ENCODE peak calls at places on chromosomes 3 and 15, in seven cellular contexts. One of them, this sample, is unnamed.

GRCh38 chr3:47228088-47228487 is 54.5 kb downstream of the KIF9 start:
- DNase-seq in H9: no peak
- DNase-seq in OCI-LY7: peak; percentile 24
- DNase-seq in endothelial cell of umbilical vein: no peak
- DNase-seq in mammary epithelial cell: no peak
- DNase-seq in PC-3: no peak
- DNase-seq in HCT116: no peak
- DNase-seq in this sample: no peak

GRCh38 chr3:101123084-101123483 is 129.9 kb upstream of the ABI3BP start:
- DNase-seq in mammary epithelial cell: no peak
- DNase-seq in H9: no peak
- DNase-seq in OCI-LY7: no peak
- DNase-seq in endothelial cell of umbilical vein: no peak
- DNase-seq in HCT116: no peak
- DNase-seq in PC-3: no peak
- DNase-seq in this sample: no peak

GRCh38 chr3:55459838-55460237 is 27.3 kb downstream of the WNT5A start:
- DNase-seq in endothelial cell of umbilical vein: no peak
- DNase-seq in HCT116: no peak
- DNase-seq in mammary epithelial cell: no peak
- DNase-seq in H9: no peak
- DNase-seq in OCI-LY7: no peak
- DNase-seq in PC-3: no peak
- DNase-seq in this sample: no peak

GRCh38 chr15:69971771-69972170 is 125.9 kb downstream of the TLE3 start:
- DNase-seq in mammary epithelial cell: no peak
- DNase-seq in H9: no peak
- DNase-seq in PC-3: no peak
- DNase-seq in endothelial cell of umbilical vein: no peak
- DNase-seq in OCI-LY7: no peak
- DNase-seq in HCT116: no peak
- DNase-seq in this sample: no peak

GRCh38 chr15:50764331-50765201 is 940 bp downstream of the SPPL2A start:
- DNase-seq in PC-3: peak; percentile 2
- DNase-seq in HCT116: no peak
- DNase-seq in H9: no peak
- DNase-seq in OCI-LY7: peak; percentile 41
- DNase-seq in mammary epithelial cell: peak; percentile 24
- DNase-seq in endothelial cell of umbilical vein: peak; percentile 52
- DNase-seq in this sample: no peak

GRCh38 chr3:69250014-69250413 is 127.6 kb upstream of the LMOD3 start:
- DNase-seq in OCI-LY7: no peak
- DNase-seq in HCT116: no peak
- DNase-seq in H9: peak; percentile 62
- DNase-seq in endothelial cell of umbilical vein: no peak
- DNase-seq in mammary epithelial cell: no peak
- DNase-seq in PC-3: no peak
- DNase-seq in this sample: peak; percentile 12

GRCh38 chr3:32488609-32489008 is 14.0 kb downstream of the CMTM6 start:
- DNase-seq in H9: no peak
- DNase-seq in OCI-LY7: no peak
- DNase-seq in PC-3: no peak
- DNase-seq in mammary epithelial cell: no peak
- DNase-seq in endothelial cell of umbilical vein: no peak
- DNase-seq in HCT116: no peak
- DNase-seq in this sample: no peak

GRCh38 chr15:93359037-93359779 is 270.2 kb upstream of the RGMA start:
- DNase-seq in H9: no peak
- DNase-seq in PC-3: no peak
- DNase-seq in OCI-LY7: no peak
- DNase-seq in HCT116: no peak
- DNase-seq in mammary epithelial cell: no peak
- DNase-seq in endothelial cell of umbilical vein: no peak
- DNase-seq in this sample: no peak

GRCh38 chr3:31927806-31928205 is 53.3 kb downstream of the OSBPL10 start:
- DNase-seq in PC-3: no peak
- DNase-seq in H9: no peak
- DNase-seq in mammary epithelial cell: no peak
- DNase-seq in HCT116: no peak
- DNase-seq in OCI-LY7: no peak
- DNase-seq in endothelial cell of umbilical vein: no peak
- DNase-seq in this sample: no peak

GRCh38 chr3:8734908-8735307 is 1.3 kb downstream of the CAV3 start:
- DNase-seq in mammary epithelial cell: no peak
- DNase-seq in OCI-LY7: no peak
- DNase-seq in HCT116: no peak
- DNase-seq in PC-3: no peak
- DNase-seq in H9: no peak
- DNase-seq in endothelial cell of umbilical vein: no peak
- DNase-seq in this sample: no peak

GRCh38 chr3:196168808-196169391 is 42.3 kb downstream of the ZDHHC19 start:
- DNase-seq in mammary epithelial cell: no peak
- DNase-seq in HCT116: no peak
- DNase-seq in endothelial cell of umbilical vein: no peak
- DNase-seq in PC-3: no peak
- DNase-seq in H9: no peak
- DNase-seq in OCI-LY7: no peak
- DNase-seq in this sample: no peak

GRCh38 chr3:140863481-140864084 is 78.1 kb upstream of the SLC25A36 start:
- DNase-seq in endothelial cell of umbilical vein: peak; percentile 58
- DNase-seq in PC-3: peak; percentile 68
- DNase-seq in H9: peak; percentile 52
- DNase-seq in mammary epithelial cell: peak; percentile 43
- DNase-seq in OCI-LY7: peak; percentile 84
- DNase-seq in HCT116: peak; percentile 45
- DNase-seq in this sample: peak; percentile 53

GRCh38 chr15:71634820-71635219 is 175.5 kb upstream of the NR2E3 start:
- DNase-seq in mammary epithelial cell: no peak
- DNase-seq in PC-3: no peak
- DNase-seq in OCI-LY7: no peak
- DNase-seq in endothelial cell of umbilical vein: peak; percentile 63
- DNase-seq in HCT116: no peak
- DNase-seq in H9: no peak
- DNase-seq in this sample: no peak

GRCh38 chr15:66004618-66005262 is 135.4 kb downstream of the RAB11A start:
- DNase-seq in HCT116: no peak
- DNase-seq in PC-3: peak; percentile 43
- DNase-seq in OCI-LY7: peak; percentile 34
- DNase-seq in H9: no peak
- DNase-seq in mammary epithelial cell: peak; percentile 19
- DNase-seq in endothelial cell of umbilical vein: peak; percentile 40
- DNase-seq in this sample: peak; percentile 45

GRCh38 chr3:187979543-187979942 is 174.4 kb upstream of the LPP start:
- DNase-seq in OCI-LY7: peak; percentile 98
- DNase-seq in HCT116: no peak
- DNase-seq in PC-3: no peak
- DNase-seq in H9: no peak
- DNase-seq in endothelial cell of umbilical vein: no peak
- DNase-seq in mammary epithelial cell: no peak
- DNase-seq in this sample: peak; percentile 84

GRCh38 chr3:100420885-100421284 is 19.5 kb downstream of the LNP1 start:
- DNase-seq in endothelial cell of umbilical vein: no peak
- DNase-seq in PC-3: no peak
- DNase-seq in HCT116: no peak
- DNase-seq in mammary epithelial cell: no peak
- DNase-seq in OCI-LY7: no peak
- DNase-seq in H9: no peak
- DNase-seq in this sample: no peak

GRCh38 chr3:55718074-55718473 is 231.0 kb upstream of the WNT5A start:
- DNase-seq in OCI-LY7: no peak
- DNase-seq in endothelial cell of umbilical vein: no peak
- DNase-seq in H9: no peak
- DNase-seq in mammary epithelial cell: no peak
- DNase-seq in PC-3: no peak
- DNase-seq in HCT116: no peak
- DNase-seq in this sample: no peak

GRCh38 chr15:70424937-70425411 is 327.3 kb upstream of the TLE3 start:
- DNase-seq in endothelial cell of umbilical vein: no peak
- DNase-seq in OCI-LY7: no peak
- DNase-seq in mammary epithelial cell: no peak
- DNase-seq in PC-3: no peak
- DNase-seq in H9: no peak
- DNase-seq in HCT116: no peak
- DNase-seq in this sample: peak; percentile 93

GRCh38 chr3:157077565-157077991 is 82.4 kb downstream of the CCNL1 start:
- DNase-seq in OCI-LY7: no peak
- DNase-seq in H9: peak; percentile 28
- DNase-seq in HCT116: no peak
- DNase-seq in endothelial cell of umbilical vein: no peak
- DNase-seq in PC-3: no peak
- DNase-seq in mammary epithelial cell: no peak
- DNase-seq in this sample: no peak

GRCh38 chr3:126527455-126528211 is 3.7 kb downstream of the CHST13 start:
- DNase-seq in HCT116: no peak
- DNase-seq in endothelial cell of umbilical vein: no peak
- DNase-seq in PC-3: no peak
- DNase-seq in OCI-LY7: no peak
- DNase-seq in H9: no peak
- DNase-seq in mammary epithelial cell: no peak
- DNase-seq in this sample: no peak
- H4K20me1 ChIP-seq in HCT116: no peaks in the 10 kb centered on the region
- H4K20me1 ChIP-seq in endothelial cell of umbilical vein: no peaks in the 10 kb centered on the region
- H4K20me1 ChIP-seq in PC-3: no peaks in the 10 kb centered on the region
- H4K20me1 ChIP-seq in OCI-LY7: no peaks in the 10 kb centered on the region
- H4K20me1 ChIP-seq in H9: no peaks in the 10 kb centered on the region
- H4K20me1 ChIP-seq in mammary epithelial cell: no peaks in the 10 kb centered on the region
- H4K20me1 ChIP-seq in this sample: no peaks in the 10 kb centered on the region

GRCh38 chr3:129312671-129313414 is 34.2 kb downstream of the HMCES start:
- DNase-seq in OCI-LY7: peak; percentile 28
- DNase-seq in mammary epithelial cell: no peak
- DNase-seq in endothelial cell of umbilical vein: no peak
- DNase-seq in H9: no peak
- DNase-seq in PC-3: no peak
- DNase-seq in HCT116: no peak
- DNase-seq in this sample: peak; percentile 30
- H3K4me1 ChIP-seq in OCI-LY7: peaks cover 36% of the 10 kb centered on the region
- H3K4me1 ChIP-seq in mammary epithelial cell: peaks cover 39% of the 10 kb centered on the region
- H3K4me1 ChIP-seq in endothelial cell of umbilical vein: peaks cover 4% of the 10 kb centered on the region
- H3K4me1 ChIP-seq in H9: no peaks in the 10 kb centered on the region
- H3K4me1 ChIP-seq in PC-3: peaks cover 10% of the 10 kb centered on the region
- H3K4me1 ChIP-seq in HCT116: peaks cover 35% of the 10 kb centered on the region
- H3K4me1 ChIP-seq in this sample: peaks cover 30% of the 10 kb centered on the region

GRCh38 chr3:49470714-49471420 is 800 bp downstream of the DAG1 start:
- DNase-seq in mammary epithelial cell: peak; percentile 12
- DNase-seq in OCI-LY7: peak; percentile 38
- DNase-seq in endothelial cell of umbilical vein: no peak
- DNase-seq in H9: no peak
- DNase-seq in PC-3: peak; percentile 17
- DNase-seq in HCT116: no peak
- DNase-seq in this sample: no peak

GRCh38 chr3:49476563-49476962 is 6.5 kb downstream of the DAG1 start:
- DNase-seq in OCI-LY7: no peak
- DNase-seq in endothelial cell of umbilical vein: peak; percentile 47
- DNase-seq in H9: no peak
- DNase-seq in PC-3: peak; percentile 64
- DNase-seq in mammary epithelial cell: peak; percentile 61
- DNase-seq in HCT116: no peak
- DNase-seq in this sample: no peak

GRCh38 chr3:49469037-49469875 is 811 bp upstream of the DAG1 start:
- DNase-seq in H9: peak; percentile 88
- DNase-seq in HCT116: no peak
- DNase-seq in OCI-LY7: no peak
- DNase-seq in mammary epithelial cell: peak; percentile 20
- DNase-seq in endothelial cell of umbilical vein: peak; percentile 29
- DNase-seq in PC-3: peak; percentile 82
- DNase-seq in this sample: no peak

GRCh38 chr3:49469876-49470713 is at the start of gene DAG1:
- DNase-seq in mammary epithelial cell: peak; percentile 97
- DNase-seq in H9: peak; percentile 97
- DNase-seq in OCI-LY7: peak; percentile 97
- DNase-seq in endothelial cell of umbilical vein: peak; percentile 97
- DNase-seq in HCT116: peak; percentile 90
- DNase-seq in PC-3: peak; percentile 98
- DNase-seq in this sample: peak; percentile 96

DNA sequence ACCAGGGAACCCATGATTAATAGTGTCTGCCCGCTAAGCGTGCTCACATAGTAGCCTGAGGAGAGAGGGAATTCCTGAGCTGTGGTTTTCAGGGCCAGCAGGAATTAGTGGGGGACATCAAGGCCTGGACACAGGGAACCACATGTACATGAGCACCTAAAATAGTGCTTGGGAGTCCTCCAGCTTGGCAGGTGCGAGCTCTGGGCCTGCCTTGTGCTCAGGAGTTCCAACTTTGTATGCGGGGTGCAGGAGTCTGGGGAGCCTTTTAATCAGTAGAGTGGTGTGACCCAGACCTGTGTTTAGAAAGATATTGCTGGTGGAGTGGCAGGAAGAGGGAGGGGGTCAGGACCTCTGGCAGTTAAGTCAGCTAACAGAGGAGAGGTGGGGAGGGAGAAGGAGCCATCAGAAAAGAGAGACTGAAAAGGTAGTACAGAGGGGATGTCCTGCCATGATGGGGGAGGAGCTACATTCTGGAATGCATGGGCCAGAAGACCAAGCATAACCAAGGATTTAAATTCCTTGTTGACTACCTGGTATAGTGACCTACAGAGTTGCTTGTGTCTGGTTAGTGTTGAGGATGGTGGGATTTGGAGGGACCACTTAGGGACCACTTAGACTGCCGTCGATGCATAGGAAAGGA is 1.9 kb downstream of the DAG1 start:
- DNase-seq in mammary epithelial cell: peak; percentile 11
- DNase-seq in HCT116: no peak
- DNase-seq in H9: no peak
- DNase-seq in OCI-LY7: no peak
- DNase-seq in endothelial cell of umbilical vein: no peak
- DNase-seq in PC-3: no peak
- DNase-seq in this sample: no peak
- H4K20me1 ChIP-seq in mammary epithelial cell: no peaks in the 10 kb centered on the region
- H4K20me1 ChIP-seq in HCT116: no peaks in the 10 kb centered on the region
- H4K20me1 ChIP-seq in H9: no peaks in the 10 kb centered on the region
- H4K20me1 ChIP-seq in OCI-LY7: peaks cover 12% of the 10 kb centered on the region
- H4K20me1 ChIP-seq in endothelial cell of umbilical vein: no peaks in the 10 kb centered on the region
- H4K20me1 ChIP-seq in PC-3: no peaks in the 10 kb centered on the region
- H4K20me1 ChIP-seq in this sample: peaks cover 16% of the 10 kb centered on the region

DNA sequence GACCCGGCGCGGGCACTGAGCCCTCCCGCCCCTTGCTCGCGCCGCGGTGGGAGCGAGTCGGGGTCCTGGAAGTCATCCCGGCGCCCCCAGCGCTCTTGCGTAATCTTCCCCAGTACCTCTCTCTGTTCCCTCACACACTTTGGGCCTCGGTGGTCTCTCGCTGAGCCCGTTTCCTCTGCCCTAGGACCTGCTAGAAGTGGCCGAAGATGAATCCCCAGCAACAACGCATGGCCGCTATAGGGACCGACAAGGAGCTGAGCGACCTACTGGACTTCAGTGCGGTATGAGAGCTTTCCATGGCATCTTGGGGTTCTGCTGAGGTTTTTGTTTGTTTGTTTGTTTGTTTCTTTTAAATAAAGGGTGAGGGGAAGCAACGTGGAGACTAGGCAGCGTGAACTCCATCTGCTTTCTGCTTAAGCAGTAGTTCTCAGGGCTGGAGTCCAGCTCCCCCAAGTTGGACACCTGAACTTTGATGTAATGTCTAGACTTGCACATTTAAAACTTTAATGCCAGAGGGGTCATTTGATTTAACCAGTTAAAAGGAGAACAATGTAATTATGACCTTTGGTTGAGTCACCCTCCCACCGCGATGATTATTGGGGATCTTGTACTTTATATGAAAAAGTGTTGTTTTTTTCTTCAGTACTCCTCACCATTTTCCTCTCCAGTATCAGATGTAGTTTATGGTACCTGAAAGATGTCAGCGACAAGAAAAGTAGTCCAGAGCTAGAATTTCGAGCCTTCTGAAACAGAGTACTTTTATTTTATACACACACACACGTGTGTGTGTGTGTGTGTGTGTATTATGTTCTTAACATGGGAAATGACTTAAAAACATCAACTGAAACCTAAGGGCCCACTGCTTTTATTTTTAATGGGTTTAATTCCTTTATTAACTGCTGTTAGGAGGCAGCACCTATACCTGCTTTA is 1.5 kb downstream of the TCF12 start:
- DNase-seq in endothelial cell of umbilical vein: peak; percentile 74
- DNase-seq in mammary epithelial cell: peak; percentile 60
- DNase-seq in OCI-LY7: peak; percentile 59
- DNase-seq in PC-3: peak; percentile 23
- DNase-seq in H9: peak; percentile 61
- DNase-seq in HCT116: no peak
- DNase-seq in this sample: peak; percentile 49
- H3K4me1 ChIP-seq in endothelial cell of umbilical vein: peaks cover 40% of the 10 kb centered on the region
- H3K4me1 ChIP-seq in mammary epithelial cell: peaks cover 8% of the 10 kb centered on the region
- H3K4me1 ChIP-seq in OCI-LY7: peaks cover 30% of the 10 kb centered on the region
- H3K4me1 ChIP-seq in PC-3: peaks cover 30% of the 10 kb centered on the region
- H3K4me1 ChIP-seq in H9: no peaks in the 10 kb centered on the region
- H3K4me1 ChIP-seq in HCT116: peaks cover 16% of the 10 kb centered on the region
- H3K4me1 ChIP-seq in this sample: peaks cover 61% of the 10 kb centered on the region